ENCODE peak calls at places on chromosomes 6 and 20, in four cellular contexts. One of them, this sample, is unnamed. For H3K79me2 and H3K4me1, the result is how much of the 10 kb centered on the place peaks cover.

GRCh38 chr6:91715171-91715805 is 1128.4 kb upstream of the MAP3K7 start:
- DNase-seq in H1: no peak
- DNase-seq in trophoblast cell: no peak
- DNase-seq in H9: no peak
- DNase-seq in this sample: no peak

GRCh38 chr6:24520929-24521546 is 26.3 kb downstream of the ALDH5A1 start:
- DNase-seq in H1: peak
- DNase-seq in trophoblast cell: peak
- DNase-seq in H9: peak
- DNase-seq in this sample: peak

GRCh38 chr6:92577077-92577719 is 842.2 kb downstream of the EPHA7 start:
- DNase-seq in H1: no peak
- DNase-seq in trophoblast cell: no peak
- DNase-seq in H9: peak
- DNase-seq in this sample: peak

GRCh38 chr20:59250293-59250692 is 50.1 kb upstream of the EDN3 start:
- DNase-seq in H1: no peak
- DNase-seq in trophoblast cell: no peak
- DNase-seq in H9: no peak
- DNase-seq in this sample: no peak

GRCh38 chr6:33298773-33299236 is at the start of gene RGL2:
- DNase-seq in H1: no peak
- DNase-seq in trophoblast cell: no peak
- DNase-seq in H9: no peak
- DNase-seq in this sample: no peak

GRCh38 chr6:10746915-10747250 is 722 bp upstream of the TMEM14B start:
- DNase-seq in H1: no peak
- DNase-seq in trophoblast cell: no peak
- DNase-seq in H9: no peak
- DNase-seq in this sample: no peak

GRCh38 chr6:62150048-62150663 is 135.9 kb downstream of the KHDRBS2 start:
- DNase-seq in H1: no peak
- DNase-seq in trophoblast cell: peak
- DNase-seq in H9: peak
- DNase-seq in this sample: peak

GRCh38 chr6:33171096-33171888 is 21.0 kb downstream of the COL11A2 start:
- DNase-seq in H1: no peak
- DNase-seq in trophoblast cell: no peak
- DNase-seq in H9: no peak
- DNase-seq in this sample: no peak

GRCh38 chr20:61605862-61606557 is 353.9 kb downstream of the CDH4 start:
- DNase-seq in H1: no peak
- DNase-seq in trophoblast cell: no peak
- DNase-seq in H9: no peak
- DNase-seq in this sample: no peak

GRCh38 chr6:138944412-138944811 is 43.6 kb downstream of the REPS1 start:
- DNase-seq in H1: no peak
- DNase-seq in trophoblast cell: no peak
- DNase-seq in H9: no peak
- DNase-seq in this sample: peak

GRCh38 chr6:100657678-100658330 is 193.1 kb upstream of the SIM1 start:
- DNase-seq in H1: no peak
- DNase-seq in trophoblast cell: peak
- DNase-seq in H9: no peak
- DNase-seq in this sample: no peak

GRCh38 chr6:166351715-166352285 is 9.5 kb upstream of the SFT2D1 start:
- DNase-seq in H1: no peak
- DNase-seq in trophoblast cell: peak
- DNase-seq in H9: no peak
- DNase-seq in this sample: no peak

GRCh38 chr6:26122402-26122792 is 35.2 kb downstream of the HFE start:
- DNase-seq in H1: peak
- DNase-seq in trophoblast cell: peak
- DNase-seq in H9: peak
- DNase-seq in this sample: peak

GRCh38 chr20:56391596-56392281 is at the start of gene AURKA:
- DNase-seq in H1: no peak
- DNase-seq in trophoblast cell: peak
- DNase-seq in H9: no peak
- DNase-seq in this sample: no peak

GRCh38 chr6:130575971-130576370 is 210.2 kb downstream of the TMEM200A start:
- DNase-seq in H1: no peak
- DNase-seq in trophoblast cell: no peak
- DNase-seq in H9: no peak
- DNase-seq in this sample: no peak

GRCh38 chr6:151060096-151060741 is 179.5 kb upstream of the AKAP12 start:
- DNase-seq in H1: no peak
- DNase-seq in trophoblast cell: peak
- DNase-seq in H9: no peak
- DNase-seq in this sample: no peak

GRCh38 chr20:58639182-58640146 is 11.6 kb upstream of the STX16 start:
- DNase-seq in H1: no peak
- DNase-seq in trophoblast cell: no peak
- DNase-seq in H9: no peak
- DNase-seq in this sample: no peak

GRCh38 chr6:2875840-2876207 is 27.3 kb downstream of the SERPINB9 start:
- DNase-seq in H1: no peak
- DNase-seq in trophoblast cell: no peak
- DNase-seq in H9: no peak
- DNase-seq in this sample: peak

GRCh38 chr6:32190946-32191677 is 1.1 kb upstream of the PBX2 start:
- DNase-seq in H1: no peak
- DNase-seq in trophoblast cell: no peak
- DNase-seq in H9: peak
- DNase-seq in this sample: no peak

GRCh38 chr6:158684311-158684710 is 34.5 kb downstream of the SYTL3 start:
- DNase-seq in H1: no peak
- DNase-seq in trophoblast cell: no peak
- DNase-seq in H9: no peak
- DNase-seq in this sample: no peak

GRCh38 chr6:37936909-37937308 is 117.4 kb downstream of the ZFAND3 start:
- DNase-seq in H1: no peak
- DNase-seq in trophoblast cell: no peak
- DNase-seq in H9: no peak
- DNase-seq in this sample: no peak

GRCh38 chr6:169965657-169966311 is 214.4 kb downstream of the ERMARD start:
- DNase-seq in H1: no peak
- DNase-seq in trophoblast cell: no peak
- DNase-seq in H9: no peak
- DNase-seq in this sample: no peak

GRCh38 chr20:12596863-12597262 is 411.9 kb upstream of the SPTLC3 start:
- DNase-seq in H1: no peak
- DNase-seq in trophoblast cell: no peak
- DNase-seq in H9: no peak
- DNase-seq in this sample: no peak

GRCh38 chr6:152948150-152948768 is 34.6 kb downstream of the FBXO5 start:
- DNase-seq in H1: no peak
- DNase-seq in trophoblast cell: peak
- DNase-seq in H9: no peak
- DNase-seq in this sample: peak

GRCh38 chr6:113644861-113645575 is 212.1 kb upstream of the MARCKS start:
- DNase-seq in H1: no peak
- DNase-seq in trophoblast cell: peak
- DNase-seq in H9: no peak
- DNase-seq in this sample: no peak

GRCh38 chr6:36324715-36325114 is 12.0 kb downstream of the BNIP5 start:
- DNase-seq in H1: no peak
- DNase-seq in trophoblast cell: no peak
- DNase-seq in H9: no peak
- DNase-seq in this sample: no peak

GRCh38 chr6:68826501-68826900 is 191.4 kb downstream of the ADGRB3 start:
- DNase-seq in H1: no peak
- DNase-seq in trophoblast cell: no peak
- DNase-seq in H9: no peak
- DNase-seq in this sample: peak

GRCh38 chr6:165963750-165964149 is 203.9 kb downstream of the TBXT start:
- DNase-seq in H1: no peak
- DNase-seq in trophoblast cell: no peak
- DNase-seq in H9: no peak
- DNase-seq in this sample: no peak

GRCh38 chr20:4817230-4817671 is 95.5 kb downstream of the PRND start:
- DNase-seq in H1: no peak
- DNase-seq in trophoblast cell: peak
- DNase-seq in H9: no peak
- DNase-seq in this sample: no peak

GRCh38 chr20:8156603-8157079 is 24.6 kb downstream of the PLCB1 start:
- DNase-seq in H1: no peak
- DNase-seq in trophoblast cell: no peak
- DNase-seq in H9: no peak
- DNase-seq in this sample: no peak

GRCh38 chr20:38073307-38074010 is 39.9 kb downstream of the RPRD1B start:
- DNase-seq in H1: peak
- DNase-seq in trophoblast cell: peak
- DNase-seq in H9: peak
- DNase-seq in this sample: peak

GRCh38 chr20:3797592-3798404 is 1.7 kb downstream of the CDC25B start:
- DNase-seq in H1: no peak
- DNase-seq in trophoblast cell: no peak
- DNase-seq in H9: no peak
- DNase-seq in this sample: no peak
- H3K18ac ChIP-seq in H1: no peak
- H3K18ac ChIP-seq in trophoblast cell: no peak
- H3K18ac ChIP-seq in H9: no peak
- H3K18ac ChIP-seq in this sample: no peak

DNA sequence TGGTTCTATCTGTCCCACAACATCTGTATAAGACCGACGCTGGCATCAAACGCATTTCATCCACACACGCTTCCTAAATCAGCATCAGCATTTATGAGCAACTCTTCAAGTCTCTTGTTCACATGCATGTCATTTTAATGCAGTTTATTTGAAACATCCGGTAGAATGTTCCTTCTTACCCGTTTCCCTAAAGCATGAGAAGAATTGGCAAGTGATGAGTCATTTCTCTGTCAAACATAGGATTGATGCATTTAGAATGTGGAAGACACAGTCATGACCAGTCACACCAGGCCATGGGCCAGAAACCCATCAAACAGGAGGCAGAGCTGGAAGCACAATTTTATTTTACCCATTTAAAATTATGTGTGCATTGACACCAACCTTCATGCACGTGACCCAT is 122.8 kb downstream of the UST start:
- DNase-seq in H1: no peak
- DNase-seq in trophoblast cell: peak
- DNase-seq in H9: no peak
- DNase-seq in this sample: peak
- H3K79me2 ChIP-seq in H1: under half
- H3K79me2 ChIP-seq in trophoblast cell: under half
- H3K79me2 ChIP-seq in H9: under half
- H3K79me2 ChIP-seq in this sample: under half

DNA sequence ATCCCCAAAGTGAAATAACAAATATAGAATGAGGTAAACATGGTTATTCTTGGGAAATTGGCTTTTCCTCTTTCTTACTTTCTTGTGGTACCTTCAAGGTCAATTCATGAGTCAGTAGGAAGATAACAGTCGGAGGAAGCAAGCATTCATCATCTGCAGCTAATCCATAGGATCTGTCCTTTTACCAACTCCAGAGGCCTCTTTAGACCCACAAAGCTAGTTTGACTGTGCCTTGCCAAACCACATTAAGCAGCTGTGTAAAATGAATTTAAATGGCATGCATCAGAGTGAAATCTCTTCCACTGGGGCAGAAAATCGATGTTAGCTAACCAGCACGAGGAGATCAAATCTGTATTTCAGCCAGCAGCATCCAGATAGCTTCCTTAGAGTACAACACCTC is 171.3 kb downstream of the TMEM242 start:
- DNase-seq in H1: no peak
- DNase-seq in trophoblast cell: peak
- DNase-seq in H9: no peak
- DNase-seq in this sample: no peak
- H3K4me1 ChIP-seq in H1: under half
- H3K4me1 ChIP-seq in trophoblast cell: under half
- H3K4me1 ChIP-seq in H9: under half
- H3K4me1 ChIP-seq in this sample: under half

GRCh38 chr20:63290136-63290676 is 2.8 kb upstream of the COL20A1 start:
- DNase-seq in H1: no peak
- DNase-seq in trophoblast cell: no peak
- DNase-seq in H9: no peak
- DNase-seq in this sample: no peak

GRCh38 chr20:63289311-63290135 is 3.5 kb upstream of the COL20A1 start:
- DNase-seq in H1: no peak
- DNase-seq in trophoblast cell: no peak
- DNase-seq in H9: no peak
- DNase-seq in this sample: no peak

GRCh38 chr20:63292292-63292701 is 689 bp upstream of the COL20A1 start:
- DNase-seq in H1: no peak
- DNase-seq in trophoblast cell: peak
- DNase-seq in H9: no peak
- DNase-seq in this sample: no peak

GRCh38 chr20:63291811-63292210 is 1.2 kb upstream of the COL20A1 start:
- DNase-seq in H1: no peak
- DNase-seq in trophoblast cell: no peak
- DNase-seq in H9: no peak
- DNase-seq in this sample: peak

GRCh38 chr20:63290677-63291472 is 2.1 kb upstream of the COL20A1 start:
- DNase-seq in H1: peak
- DNase-seq in trophoblast cell: peak
- DNase-seq in H9: peak
- DNase-seq in this sample: peak
- H3K18ac ChIP-seq in H1: no peak
- H3K18ac ChIP-seq in trophoblast cell: no peak
- H3K18ac ChIP-seq in H9: no peak
- H3K18ac ChIP-seq in this sample: no peak

GRCh38 chr20:34535301-34535840 is 19.1 kb downstream of the DYNLRB1 start:
- DNase-seq in H1: no peak
- DNase-seq in trophoblast cell: no peak
- DNase-seq in H9: no peak
- DNase-seq in this sample: no peak
- H3K79me2 ChIP-seq in H1: under half
- H3K79me2 ChIP-seq in trophoblast cell: under half
- H3K79me2 ChIP-seq in H9: under half
- H3K79me2 ChIP-seq in this sample: under half

GRCh38 chr6:90167514-90168379 is 128.9 kb downstream of the BACH2 start:
- DNase-seq in H1: no peak
- DNase-seq in trophoblast cell: no peak
- DNase-seq in H9: no peak
- DNase-seq in this sample: no peak
- H3K4me1 ChIP-seq in H1: under half
- H3K4me1 ChIP-seq in trophoblast cell: under half
- H3K4me1 ChIP-seq in H9: under half
- H3K4me1 ChIP-seq in this sample: under half

This sample was measured in mesendoderm.